ENCODE peak calls at places on chromosomes 7 and 10, in eight cellular contexts. C, X, I, E, R, B, S and M are unnamed samples.

GRCh38 chr7:92820191-92820590 is 16.2 kb downstream of the CDK6 start:
- DNase-seq in S (no peak), I (no peak), R (no peak), C (no peak), E (no peak), X (no peak), B (no peak), M (no peak)

GRCh38 chr7:28953628-28954027 is 4.5 kb downstream of the TRIL start:
- DNase-seq in I (no peak), B (no peak), S (no peak), R (no peak), X (peak), E (no peak), C (no peak), M (no peak)

GRCh38 chr7:130350945-130351663 is 6.5 kb downstream of the CPA5 start:
- DNase-seq in B (no peak), X (no peak), E (no peak), R (no peak), S (no peak), C (no peak), I (no peak), M (peak)

GRCh38 chr10:79981673-79982485 is 33.0 kb upstream of the SFTPD start:
- DNase-seq in E (peak), R (peak), S (peak), B (peak), I (no peak), C (peak), X (peak), M (peak)

GRCh38 chr7:80453699-80454340 is 58.0 kb downstream of the GNAT3 start:
- DNase-seq in E (no peak), C (no peak), X (peak), I (no peak), B (no peak), R (peak), S (peak), M (peak)

GRCh38 chr7:155009570-155010157 is 6.7 kb upstream of the PAXIP1 start:
- DNase-seq in C (no peak), B (no peak), S (no peak), I (no peak), E (no peak), R (no peak), X (no peak), M (no peak)

GRCh38 chr10:60257767-60258428 is 131.8 kb downstream of the ANK3 start:
- DNase-seq in E (no peak), X (peak), R (no peak), B (no peak), S (no peak), I (no peak), C (no peak), M (no peak)

GRCh38 chr7:36029846-36030510 is 123.1 kb upstream of the EEPD1 start:
- DNase-seq in R (no peak), X (no peak), S (no peak), E (no peak), C (no peak), B (no peak), I (no peak), M (no peak)

GRCh38 chr7:32941181-32941995 is 15.9 kb upstream of the FKBP9 start:
- DNase-seq in E (no peak), C (no peak), S (no peak), B (no peak), X (peak), I (no peak), R (no peak), M (no peak)

GRCh38 chr10:43958964-43959363 is 310.3 kb upstream of the ZNF32 start:
- DNase-seq in B (no peak), C (no peak), X (no peak), S (no peak), I (no peak), E (no peak), R (no peak), M (no peak)

GRCh38 chr7:29853072-29853471 is 46.8 kb downstream of the WIPF3 start:
- DNase-seq in S (no peak), B (no peak), X (peak), E (no peak), R (peak), I (no peak), C (peak), M (no peak)

GRCh38 chr7:157129907-157130460 is 8.7 kb upstream of the UBE3C start:
- DNase-seq in E (no peak), B (no peak), S (no peak), I (no peak), C (no peak), R (no peak), X (no peak), M (no peak)

GRCh38 chr10:28387141-28387540 is 84.3 kb upstream of the MPP7 start:
- DNase-seq in S (no peak), X (no peak), E (peak), C (no peak), B (no peak), R (no peak), I (no peak), M (no peak)

GRCh38 chr10:8615118-8615517 is 560.6 kb downstream of the GATA3 start:
- DNase-seq in E (no peak), S (no peak), I (no peak), B (no peak), X (no peak), C (no peak), R (no peak), M (no peak)

GRCh38 chr10:96339956-96340904 is 18.6 kb downstream of the OPALIN start:
- DNase-seq in B (peak), E (peak), R (peak), S (peak), C (peak), I (no peak), X (peak), M (peak)

GRCh38 chr10:79148452-79149344 is 79.9 kb downstream of the ZMIZ1 start:
- DNase-seq in E (peak), C (no peak), R (no peak), X (no peak), I (no peak), B (peak), S (no peak), M (no peak)

GRCh38 chr10:128596906-128597305 is 470.7 kb upstream of the MKI67 start:
- DNase-seq in R (no peak), S (no peak), E (peak), C (no peak), I (no peak), B (no peak), X (no peak), M (no peak)

GRCh38 chr7:90412458-90413184 is 9.4 kb downstream of the CLDN12 start:
- DNase-seq in X (peak), R (no peak), C (no peak), B (no peak), E (peak), S (no peak), I (no peak), M (no peak)

GRCh38 chr7:45598697-45599520 is 24.7 kb downstream of the ADCY1 start:
- DNase-seq in S (no peak), X (no peak), E (no peak), I (no peak), C (no peak), B (no peak), R (no peak), M (peak)

GRCh38 chr7:36155811-36156361 is 2.8 kb downstream of the EEPD1 start:
- DNase-seq in C (peak), S (no peak), E (peak), R (no peak), B (no peak), X (peak), I (no peak), M (no peak)

GRCh38 chr10:106898441-106898840 is 266.1 kb downstream of the SORCS1 start:
- DNase-seq in R (no peak), X (no peak), S (no peak), I (no peak), B (no peak), E (no peak), C (no peak), M (no peak)

GRCh38 chr7:29881724-29882123 is 75.4 kb downstream of the WIPF3 start:
- DNase-seq in S (peak), R (no peak), E (no peak), I (no peak), X (no peak), C (no peak), B (no peak), M (no peak)

GRCh38 chr7:113891828-113892227 is 27.0 kb downstream of the PPP1R3A start:
- DNase-seq in I (no peak), R (no peak), X (no peak), E (no peak), B (no peak), S (no peak), C (no peak), M (no peak)

GRCh38 chr7:29488203-29488970 is 75.2 kb upstream of the PRR15 start:
- DNase-seq in X (no peak), I (no peak), C (no peak), S (no peak), E (no peak), R (no peak), B (no peak), M (no peak)

GRCh38 chr7:16586081-16586874 is 59.3 kb downstream of the ANKMY2 start:
- DNase-seq in E (no peak), S (no peak), R (no peak), X (no peak), I (no peak), B (no peak), C (no peak), M (no peak)

GRCh38 chr7:144784943-144785342 is 50.9 kb downstream of the TPK1 start:
- DNase-seq in X (no peak), I (no peak), S (no peak), E (no peak), R (no peak), C (no peak), B (no peak), M (no peak)

GRCh38 chr7:1125603-1125969 is 34.4 kb downstream of the ZFAND2A start:
- DNase-seq in S (no peak), C (no peak), X (no peak), R (no peak), B (peak), E (no peak), I (no peak), M (no peak)

GRCh38 chr10:99372546-99373271 is 43.6 kb downstream of the CNNM1 start:
- DNase-seq in S (no peak), B (no peak), E (no peak), I (no peak), X (no peak), C (no peak), R (no peak), M (no peak)

GRCh38 chr7:29160080-29160479 is 13.7 kb upstream of the CPVL start:
- DNase-seq in S (no peak), E (no peak), C (no peak), I (no peak), B (no peak), R (no peak), X (no peak), M (no peak)

GRCh38 chr10:3911713-3912442 is 126.9 kb upstream of the KLF6 start:
- DNase-seq in E (no peak), I (no peak), C (no peak), S (no peak), B (no peak), R (no peak), X (no peak), M (no peak)

GRCh38 chr10:50260791-50261281 is 9.5 kb upstream of the ASAH2 start:
- DNase-seq in E (no peak), C (no peak), S (no peak), R (no peak), B (no peak), I (peak), X (no peak), M (peak)

GRCh38 chr7:155787171-155787851 is 25.0 kb downstream of the SHH start:
- DNase-seq in X (no peak), E (no peak), R (no peak), B (no peak), C (no peak), S (no peak), I (no peak), M (no peak)

GRCh38 chr10:123995461-123996131 is 97.8 kb downstream of the CHST15 start:
- DNase-seq in C (no peak), B (peak), E (peak), S (peak), R (no peak), I (peak), X (peak), M (peak)